ENCODE peak calls at places on chromosomes 4 and X, in ten cellular contexts. G is pancreas, M is tibial artery, V is ovary, L is neural progenitor cell, J is cardiac muscle cell, T is upper lobe of left lung, X is breast epithelium, W is kidney epithelial cell, K is mucosa of descending colon. I is an unnamed sample.

GRCh38 chr4:91057871-91058270 is 930.7 kb downstream of the CCSER1 start:
- DNase-seq in V (no peak), L (no peak), G (no peak), K (no peak), J (no peak), M (no peak), W (no peak), X (no peak), T (no peak), I (peak; percentile 91)

GRCh38 chr4:52640808-52641595 is 18.1 kb downstream of the USP46 start:
- DNase-seq in T (no peak), W (no peak), V (no peak), G (no peak), L (no peak), J (peak; percentile 65), X (no peak), M (no peak), K (no peak), I (peak; percentile 88)

GRCh38 chr4:146308951-146309350 is 94.6 kb downstream of the REELD1 start:
- DNase-seq in K (no peak), J (no peak), V (no peak), T (no peak), M (no peak), L (no peak), G (no peak), X (no peak), W (no peak), I (no peak)

GRCh38 chrX:153824348-153824747 is 6.0 kb downstream of the PDZD4 start:
- DNase-seq in K (no peak), G (no peak), J (no peak), X (no peak), M (no peak), L (no peak), V (no peak), W (no peak), T (no peak), I (no peak)

GRCh38 chrX:87664381-87664780 is 146.8 kb downstream of the KLHL4 start:
- DNase-seq in V (no peak), J (peak; percentile 58), K (no peak), T (no peak), G (no peak), X (no peak), W (no peak), L (peak; percentile 33), M (no peak), I (peak; percentile 19)

GRCh38 chr4:151905197-151905596 is 144.4 kb upstream of the GATB start:
- DNase-seq in L (no peak), T (no peak), G (no peak), M (no peak), V (no peak), J (no peak), X (no peak), K (no peak), W (no peak), I (no peak)

GRCh38 chr4:106583567-106583966 is 215.0 kb upstream of the GIMD1 start:
- DNase-seq in G (no peak), X (no peak), M (no peak), T (no peak), K (no peak), J (peak; percentile 84), W (peak; percentile 69), V (no peak), L (no peak), I (peak; percentile 99)

GRCh38 chr4:165621983-165622382 is 243.2 kb downstream of the CPE start:
- DNase-seq in T (no peak), K (no peak), L (no peak), W (no peak), V (no peak), X (no peak), G (no peak), J (peak; percentile 45), M (no peak), I (peak; percentile 90)

GRCh38 chr4:88211473-88212252 is 53.2 kb upstream of the ABCG2 start:
- DNase-seq in X (no peak), K (peak; percentile 83), T (no peak), G (no peak), J (peak; percentile 59), M (no peak), V (no peak), W (no peak), L (peak; percentile 63), I (peak; percentile 34)

GRCh38 chrX:11429543-11430085 is 136.4 kb downstream of the AMELX start:
- DNase-seq in X (no peak), G (no peak), L (no peak), J (no peak), T (no peak), M (no peak), W (no peak), K (no peak), V (no peak), I (peak; percentile 37)

GRCh38 chr4:56727150-56727549 is 46.1 kb upstream of the HOPX start:
- DNase-seq in G (no peak), T (no peak), X (no peak), K (no peak), L (peak; percentile 18), J (peak; percentile 42), V (no peak), M (no peak), W (no peak), I (no peak)

GRCh38 chr4:23747131-23747752 is 142.6 kb downstream of the PPARGC1A start:
- DNase-seq in W (no peak), M (no peak), V (no peak), G (no peak), T (no peak), X (no peak), K (peak; percentile 79), J (no peak), L (no peak), I (no peak)

GRCh38 chrX:15497865-15498264 is 2.7 kb upstream of the BMX start:
- DNase-seq in T (peak; percentile 54), X (no peak), V (no peak), W (no peak), L (peak; percentile 78), M (no peak), G (no peak), K (peak; percentile 74), J (peak; percentile 69), I (peak; percentile 33)

DNA sequence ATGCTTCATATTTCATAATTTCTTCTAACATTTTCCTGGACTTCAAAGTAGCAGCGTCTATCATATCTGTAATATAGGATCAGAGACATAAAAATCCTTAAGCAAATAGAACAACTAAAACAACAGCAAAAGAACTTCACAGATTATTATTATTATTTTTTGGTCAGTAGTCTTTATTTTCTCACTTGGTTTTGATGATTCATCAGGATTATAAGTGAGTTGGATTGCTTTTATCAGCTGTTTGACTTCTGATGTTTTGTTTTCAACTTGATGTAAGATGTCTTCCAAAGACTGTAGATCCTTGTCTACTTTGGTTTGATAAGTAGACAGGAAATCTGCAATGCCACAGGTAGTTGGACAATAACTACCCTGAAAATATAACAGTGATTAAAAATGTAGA is 623 bp downstream of the FGG start:
- DNase-seq in L (no peak), J (no peak), T (no peak), G (no peak), X (no peak), M (no peak), V (no peak), K (no peak), W (no peak), I (no peak)
- H3K4me3 ChIP-seq in L (no peak overlapping the region), J (no peak overlapping the region), T (no peak overlapping the region), G (no peak overlapping the region), X (no peak overlapping the region), M (no peak overlapping the region), V (no peak overlapping the region), K (no peak overlapping the region), W (no peak overlapping the region), I (no peak overlapping the region)

DNA sequence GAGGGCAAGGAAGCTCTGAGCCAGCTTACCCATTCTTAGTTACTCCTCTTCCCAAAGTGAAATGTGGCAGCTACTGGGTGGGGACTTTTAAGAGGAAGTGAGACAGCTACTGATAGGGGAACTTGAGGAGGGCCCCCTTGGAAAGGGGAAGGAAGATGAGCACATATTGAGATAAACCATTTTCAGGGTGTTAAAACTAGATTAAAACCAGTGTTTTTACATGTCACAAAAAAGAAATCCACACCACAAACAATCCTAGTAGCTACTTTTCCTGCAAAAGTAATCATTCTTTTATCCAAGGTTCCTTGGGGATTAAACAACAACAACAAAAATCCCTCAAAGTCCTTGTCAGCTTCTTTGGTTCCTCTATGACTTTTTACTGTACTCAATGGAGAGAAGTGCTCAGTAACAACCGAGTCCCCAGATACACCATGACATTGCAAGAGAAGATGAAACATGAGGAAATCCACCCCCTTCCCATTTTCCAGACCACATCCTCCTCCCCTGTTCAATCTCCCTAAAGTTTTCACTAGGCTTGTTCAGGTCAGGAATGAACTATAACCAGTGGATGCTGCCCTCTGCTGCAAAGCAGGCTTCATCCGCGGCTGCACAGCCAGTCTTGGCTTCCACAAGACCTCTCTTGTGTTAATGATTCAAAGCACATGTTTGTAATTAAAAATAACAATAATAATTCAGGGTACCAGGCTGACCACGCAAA is 113.5 kb upstream of the TMEM164 start:
- DNase-seq in G (no peak), V (no peak), W (no peak), K (no peak), J (peak; percentile 54), X (no peak), T (peak; percentile 24), M (no peak), L (peak; percentile 29), I (no peak)
- TF ChIP-seq CTCF in G (no peak), V (no peak), W (no peak), K (no peak), J (peak; percentile 47), X (no peak), T (no peak), M (no peak), L (peak; percentile 33), I (peak; percentile 24)

DNA sequence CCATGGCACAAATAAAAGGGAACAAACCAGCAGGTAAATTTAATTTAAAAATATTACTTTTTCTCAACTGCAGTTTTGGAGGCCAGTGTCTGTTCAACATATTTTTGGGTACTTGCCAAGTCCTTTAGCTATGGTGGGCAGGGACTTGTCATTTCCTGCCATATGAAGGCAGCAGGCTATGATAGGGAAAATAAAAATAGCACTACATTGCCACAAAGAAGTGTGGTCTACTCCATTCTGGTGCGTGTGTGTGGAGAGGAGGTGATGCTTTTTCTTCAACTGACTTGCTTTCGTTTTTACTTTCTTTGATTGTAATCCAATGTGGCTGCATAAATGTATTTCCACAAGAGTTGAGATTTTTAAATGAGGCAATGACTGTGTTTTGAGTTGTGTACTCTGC is 17.2 kb downstream of the GPR174 start:
- DNase-seq in W (no peak), M (no peak), X (no peak), K (peak; percentile 4), T (no peak), J (no peak), G (no peak), V (no peak), L (no peak), I (no peak)
- H3K4me3 ChIP-seq in W (no peak overlapping the region), M (no peak overlapping the region), X (peak overlapping the region; percentile 14), K (no peak overlapping the region), T (no peak overlapping the region), J (no peak overlapping the region), G (no peak overlapping the region), V (no peak overlapping the region), L (no peak overlapping the region), I (no peak overlapping the region)

DNA sequence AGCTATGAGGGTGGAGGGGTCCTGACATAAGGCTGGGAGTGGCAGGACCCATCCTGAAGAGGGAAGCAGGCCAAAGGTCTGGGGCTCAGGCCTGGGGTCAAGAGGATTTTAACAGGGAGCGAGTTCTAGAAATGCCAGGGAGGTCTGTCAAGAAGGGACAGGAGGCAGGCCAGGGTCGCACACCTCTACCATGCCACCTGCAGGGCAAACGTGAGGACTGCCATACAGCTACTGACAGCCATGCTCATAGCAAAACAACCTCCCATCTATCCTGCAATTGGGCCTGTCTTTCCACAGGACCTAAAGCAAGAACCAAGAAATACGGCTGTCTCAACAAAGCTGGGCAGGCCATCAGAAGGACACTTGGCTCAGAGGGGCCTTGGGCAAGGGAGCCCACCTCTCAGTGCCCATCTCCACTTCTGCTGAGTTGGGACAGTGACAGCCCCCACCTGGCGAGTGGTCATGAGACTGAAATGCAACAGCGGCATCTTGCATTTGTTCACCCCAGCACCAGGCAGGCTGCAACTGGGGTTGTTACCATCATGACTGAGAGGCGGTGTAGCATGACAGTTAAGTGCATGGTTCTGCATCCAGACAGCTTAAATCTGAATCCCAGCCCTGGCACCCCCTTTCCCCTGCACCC is 92.7 kb downstream of the WFS1 start:
- DNase-seq in T (no peak), X (no peak), V (no peak), W (no peak), J (no peak), L (no peak), K (no peak), G (peak; percentile 9), M (no peak), I (no peak)
- TF ChIP-seq CTCF in T (no peak), X (no peak), V (no peak), W (no peak), J (no peak), L (peak; percentile 15), K (no peak), G (no peak), M (no peak), I (no peak)

I was measured in bronchial epithelial cell.